ENCODE peak calls at places on chromosomes 1 and 21, in seven cellular contexts. B, R, M, H, F, X and C are unnamed samples.

GRCh38 chr21:32322103-32322502 is 23.4 kb downstream of the MRAP start:
- DNase-seq in B (no peak), R (no peak), M (no peak), H (no peak), F (no peak), X (no peak), C (peak)

GRCh38 chr1:3257788-3258187 is 188.8 kb downstream of the PRDM16 start:
- DNase-seq in B (no peak), R (no peak), M (no peak), H (no peak), F (no peak), X (no peak), C (no peak)

GRCh38 chr1:227192163-227192562 is 126.1 kb downstream of the CDC42BPA start:
- DNase-seq in B (no peak), R (peak), M (peak), H (peak), F (peak), X (peak), C (peak)

GRCh38 chr1:46699670-46700069 is 19.2 kb downstream of the EFCAB14 start:
- DNase-seq in B (no peak), R (no peak), M (no peak), H (no peak), F (no peak), X (no peak), C (no peak)

GRCh38 chr1:31750858-31751638 is 13.1 kb downstream of the ADGRB2 start:
- DNase-seq in B (no peak), R (no peak), M (no peak), H (peak), F (peak), X (no peak), C (no peak)

GRCh38 chr1:17485280-17485679 is 45.8 kb upstream of the RCC2 start:
- DNase-seq in B (no peak), R (peak), M (no peak), H (no peak), F (no peak), X (no peak), C (peak)

GRCh38 chr1:221099747-221100146 is 220.5 kb downstream of the HLX start:
- DNase-seq in B (no peak), R (no peak), M (no peak), H (no peak), F (no peak), X (no peak), C (no peak)

GRCh38 chr1:7561331-7561921 is 209.7 kb upstream of the VAMP3 start:
- DNase-seq in B (no peak), R (no peak), M (no peak), H (no peak), F (no peak), X (peak), C (no peak)

GRCh38 chr1:93729502-93729901 is 47.9 kb upstream of the BCAR3 start:
- DNase-seq in B (no peak), R (no peak), M (no peak), H (no peak), F (no peak), X (no peak), C (no peak)

GRCh38 chr21:45224189-45224938 is 63.3 kb downstream of the POFUT2 start:
- DNase-seq in B (no peak), R (no peak), M (no peak), H (peak), F (peak), X (no peak), C (no peak)

GRCh38 chr1:22637952-22638445 is 1.6 kb downstream of the C1QA start:
- DNase-seq in B (no peak), R (no peak), M (no peak), H (no peak), F (no peak), X (no peak), C (no peak)

GRCh38 chr21:31593161-31593560 is 66.3 kb upstream of the SOD1 start:
- DNase-seq in B (no peak), R (no peak), M (no peak), H (no peak), F (no peak), X (no peak), C (no peak)

GRCh38 chr21:31204801-31205200 is 139.3 kb downstream of the TIAM1 start:
- DNase-seq in B (no peak), R (no peak), M (no peak), H (no peak), F (no peak), X (no peak), C (no peak)

GRCh38 chr1:1985375-1986050 is 18.1 kb downstream of the CFAP74 start:
- DNase-seq in B (no peak), R (no peak), M (no peak), H (no peak), F (no peak), X (no peak), C (no peak)

GRCh38 chr1:246680180-246680579 is 44.0 kb upstream of the SCCPDH start:
- DNase-seq in B (no peak), R (no peak), M (no peak), H (peak), F (no peak), X (no peak), C (no peak)

GRCh38 chr21:17460094-17460493 is 52.7 kb upstream of the CXADR start:
- DNase-seq in B (no peak), R (no peak), M (no peak), H (peak), F (no peak), X (no peak), C (no peak)

GRCh38 chr1:200364121-200364759 is 45.6 kb downstream of the ZNF281 start:
- DNase-seq in B (no peak), R (no peak), M (no peak), H (peak), F (no peak), X (no peak), C (peak)

GRCh38 chr1:177228721-177229088 is 57.9 kb downstream of the BRINP2 start:
- DNase-seq in B (no peak), R (peak), M (no peak), H (peak), F (no peak), X (no peak), C (no peak)

GRCh38 chr1:12761781-12762180 is 11.8 kb upstream of the PRAMEF12 start:
- DNase-seq in B (no peak), R (no peak), M (no peak), H (no peak), F (no peak), X (no peak), C (no peak)

GRCh38 chr1:14345925-14346550 is 252.4 kb upstream of the KAZN start:
- DNase-seq in B (no peak), R (no peak), M (no peak), H (peak), F (no peak), X (no peak), C (peak)

GRCh38 chr1:170836146-170836545 is 99.2 kb upstream of the MROH9 start:
- DNase-seq in B (no peak), R (no peak), M (no peak), H (peak), F (no peak), X (no peak), C (peak)

GRCh38 chr1:220511785-220512184 is 16.2 kb upstream of the MARK1 start:
- DNase-seq in B (no peak), R (peak), M (no peak), H (no peak), F (no peak), X (peak), C (no peak)

GRCh38 chr1:68120136-68120791 is 69.8 kb upstream of the DIRAS3 start:
- DNase-seq in B (peak), R (peak), M (peak), H (peak), F (no peak), X (no peak), C (peak)

GRCh38 chr1:205318231-205318991 is 3.1 kb downstream of the NUAK2 start:
- DNase-seq in B (no peak), R (peak), M (no peak), H (no peak), F (no peak), X (no peak), C (no peak)

GRCh38 chr1:184866991-184867788 is 107.1 kb downstream of the NIBAN1 start:
- DNase-seq in B (no peak), R (peak), M (peak), H (peak), F (peak), X (no peak), C (peak)

GRCh38 chr1:119859647-119860046 is 36.7 kb downstream of the ADAM30 start:
- DNase-seq in B (no peak), R (peak), M (no peak), H (peak), F (no peak), X (no peak), C (peak)

GRCh38 chr1:6241887-6242740 is 1.9 kb upstream of the HES3 start:
- DNase-seq in B (no peak), R (no peak), M (no peak), H (no peak), F (no peak), X (no peak), C (no peak)

GRCh38 chr1:58983159-58983558 is 199.3 kb upstream of the JUN start:
- DNase-seq in B (no peak), R (no peak), M (no peak), H (no peak), F (no peak), X (no peak), C (no peak)

GRCh38 chr1:35298464-35298863 is 30.0 kb downstream of the ZMYM4 start:
- DNase-seq in B (peak), R (peak), M (no peak), H (peak), F (peak), X (no peak), C (peak)

GRCh38 chr21:38753114-38754100 is 52.3 kb upstream of the ETS2 start:
- DNase-seq in B (no peak), R (no peak), M (no peak), H (no peak), F (no peak), X (no peak), C (no peak)

GRCh38 chr1:55143686-55144085 is 71.5 kb downstream of the USP24 start:
- DNase-seq in B (no peak), R (no peak), M (no peak), H (no peak), F (no peak), X (no peak), C (no peak)

GRCh38 chr1:47771766-47772165 is 225.4 kb downstream of the TRABD2B start:
- DNase-seq in B (no peak), R (no peak), M (no peak), H (no peak), F (no peak), X (no peak), C (no peak)

GRCh38 chr1:163824006-163824405 is 502.3 kb downstream of the NUF2 start:
- DNase-seq in B (peak), R (peak), M (no peak), H (peak), F (no peak), X (peak), C (no peak)